ENCODE peak calls at places on chromosomes 11 and 22, in six cellular contexts. One of them, this sample, is unnamed.

GRCh38 chr22:38776086-38776485 is 17.9 kb downstream of the DNAL4 start:
- DNase-seq in body of pancreas: no peak
- DNase-seq in esophagus muscularis mucosa: no peak
- DNase-seq in uterus: no peak
- DNase-seq in NB4: no peak
- DNase-seq in right lobe of liver: no peak
- DNase-seq in this sample: no peak

GRCh38 chr11:44892843-44893242 is 57.8 kb downstream of the TP53I11 start:
- DNase-seq in body of pancreas: no peak
- DNase-seq in esophagus muscularis mucosa: no peak
- DNase-seq in uterus: no peak
- DNase-seq in NB4: no peak
- DNase-seq in right lobe of liver: no peak
- DNase-seq in this sample: no peak

GRCh38 chr11:8332196-8332595 is 68.5 kb upstream of the LMO1 start:
- DNase-seq in body of pancreas: no peak
- DNase-seq in esophagus muscularis mucosa: no peak
- DNase-seq in uterus: no peak
- DNase-seq in NB4: peak
- DNase-seq in right lobe of liver: no peak
- DNase-seq in this sample: no peak

GRCh38 chr11:95586681-95587080 is 202.9 kb downstream of the FAM76B start:
- DNase-seq in body of pancreas: no peak
- DNase-seq in esophagus muscularis mucosa: no peak
- DNase-seq in uterus: no peak
- DNase-seq in NB4: no peak
- DNase-seq in right lobe of liver: no peak
- DNase-seq in this sample: no peak

GRCh38 chr11:3609416-3610265 is 32.2 kb downstream of the ART5 start:
- DNase-seq in body of pancreas: no peak
- DNase-seq in esophagus muscularis mucosa: no peak
- DNase-seq in uterus: no peak
- DNase-seq in NB4: peak
- DNase-seq in right lobe of liver: no peak
- DNase-seq in this sample: peak

GRCh38 chr11:47586043-47586442 is 435 bp upstream of the FAM180B start:
- DNase-seq in body of pancreas: no peak
- DNase-seq in esophagus muscularis mucosa: no peak
- DNase-seq in uterus: no peak
- DNase-seq in NB4: no peak
- DNase-seq in right lobe of liver: no peak
- DNase-seq in this sample: no peak

GRCh38 chr11:87324817-87325489 is 287.2 kb downstream of the TMEM135 start:
- DNase-seq in body of pancreas: no peak
- DNase-seq in esophagus muscularis mucosa: no peak
- DNase-seq in uterus: no peak
- DNase-seq in NB4: no peak
- DNase-seq in right lobe of liver: no peak
- DNase-seq in this sample: no peak

GRCh38 chr11:30422828-30423648 is 100.1 kb downstream of the ARL14EP start:
- DNase-seq in body of pancreas: peak
- DNase-seq in esophagus muscularis mucosa: no peak
- DNase-seq in uterus: no peak
- DNase-seq in NB4: no peak
- DNase-seq in right lobe of liver: no peak
- DNase-seq in this sample: no peak

GRCh38 chr11:83831929-83832328 is 545.8 kb upstream of the CCDC90B start:
- DNase-seq in body of pancreas: no peak
- DNase-seq in esophagus muscularis mucosa: no peak
- DNase-seq in uterus: no peak
- DNase-seq in NB4: no peak
- DNase-seq in right lobe of liver: no peak
- DNase-seq in this sample: no peak

GRCh38 chr22:50091092-50091491 is 1.3 kb downstream of the MOV10L1 start:
- DNase-seq in body of pancreas: no peak
- DNase-seq in esophagus muscularis mucosa: no peak
- DNase-seq in uterus: no peak
- DNase-seq in NB4: no peak
- DNase-seq in right lobe of liver: no peak
- DNase-seq in this sample: no peak

GRCh38 chr11:68828155-68828931 is 13.4 kb downstream of the CPT1A start:
- DNase-seq in body of pancreas: peak
- DNase-seq in esophagus muscularis mucosa: no peak
- DNase-seq in uterus: no peak
- DNase-seq in NB4: peak
- DNase-seq in right lobe of liver: no peak
- DNase-seq in this sample: no peak

GRCh38 chr22:49023879-49024774 is 803.5 kb downstream of the BRD1 start:
- DNase-seq in body of pancreas: no peak
- DNase-seq in esophagus muscularis mucosa: no peak
- DNase-seq in uterus: no peak
- DNase-seq in NB4: no peak
- DNase-seq in right lobe of liver: no peak
- DNase-seq in this sample: no peak

GRCh38 chr11:111417011-111417765 is 38.1 kb upstream of the POU2AF1 start:
- DNase-seq in body of pancreas: no peak
- DNase-seq in esophagus muscularis mucosa: no peak
- DNase-seq in uterus: no peak
- DNase-seq in NB4: peak
- DNase-seq in right lobe of liver: no peak
- DNase-seq in this sample: no peak

GRCh38 chr11:78810489-78811090 is 235.9 kb upstream of the NARS2 start:
- DNase-seq in body of pancreas: no peak
- DNase-seq in esophagus muscularis mucosa: no peak
- DNase-seq in uterus: no peak
- DNase-seq in NB4: no peak
- DNase-seq in right lobe of liver: no peak
- DNase-seq in this sample: no peak

GRCh38 chr11:32071811-32072210 is 19.1 kb upstream of the RCN1 start:
- DNase-seq in body of pancreas: peak
- DNase-seq in esophagus muscularis mucosa: no peak
- DNase-seq in uterus: no peak
- DNase-seq in NB4: no peak
- DNase-seq in right lobe of liver: no peak
- DNase-seq in this sample: no peak

GRCh38 chr11:126467046-126467370 is 111.5 kb downstream of the ST3GAL4 start:
- DNase-seq in body of pancreas: no peak
- DNase-seq in esophagus muscularis mucosa: no peak
- DNase-seq in uterus: no peak
- DNase-seq in NB4: no peak
- DNase-seq in right lobe of liver: no peak
- DNase-seq in this sample: no peak

GRCh38 chr11:35084817-35085424 is 54.0 kb upstream of the CD44 start:
- DNase-seq in body of pancreas: no peak
- DNase-seq in esophagus muscularis mucosa: no peak
- DNase-seq in uterus: no peak
- DNase-seq in NB4: no peak
- DNase-seq in right lobe of liver: no peak
- DNase-seq in this sample: no peak
- TF ChIP-seq POLR2A in body of pancreas: no peak
- TF ChIP-seq POLR2A in esophagus muscularis mucosa: no peak
- TF ChIP-seq POLR2A in uterus: no peak
- TF ChIP-seq POLR2A in NB4: no peak
- TF ChIP-seq POLR2A in right lobe of liver: no peak
- TF ChIP-seq POLR2A in this sample: no peak

GRCh38 chr22:22671506-22671905 is 27.1 kb downstream of the GGTLC2 start:
- DNase-seq in body of pancreas: no peak
- DNase-seq in esophagus muscularis mucosa: no peak
- DNase-seq in uterus: no peak
- DNase-seq in NB4: no peak
- DNase-seq in right lobe of liver: no peak
- DNase-seq in this sample: no peak

GRCh38 chr22:22670076-22670795 is 25.8 kb downstream of the GGTLC2 start:
- DNase-seq in body of pancreas: no peak
- DNase-seq in esophagus muscularis mucosa: no peak
- DNase-seq in uterus: no peak
- DNase-seq in NB4: no peak
- DNase-seq in right lobe of liver: no peak
- DNase-seq in this sample: no peak

GRCh38 chr22:22666307-22667091 is 22.1 kb downstream of the GGTLC2 start:
- DNase-seq in body of pancreas: peak
- DNase-seq in esophagus muscularis mucosa: no peak
- DNase-seq in uterus: no peak
- DNase-seq in NB4: peak
- DNase-seq in right lobe of liver: peak
- DNase-seq in this sample: no peak

GRCh38 chr22:22669093-22669492 is 24.7 kb downstream of the GGTLC2 start:
- DNase-seq in body of pancreas: no peak
- DNase-seq in esophagus muscularis mucosa: no peak
- DNase-seq in uterus: no peak
- DNase-seq in NB4: no peak
- DNase-seq in right lobe of liver: no peak
- DNase-seq in this sample: no peak

DNA sequence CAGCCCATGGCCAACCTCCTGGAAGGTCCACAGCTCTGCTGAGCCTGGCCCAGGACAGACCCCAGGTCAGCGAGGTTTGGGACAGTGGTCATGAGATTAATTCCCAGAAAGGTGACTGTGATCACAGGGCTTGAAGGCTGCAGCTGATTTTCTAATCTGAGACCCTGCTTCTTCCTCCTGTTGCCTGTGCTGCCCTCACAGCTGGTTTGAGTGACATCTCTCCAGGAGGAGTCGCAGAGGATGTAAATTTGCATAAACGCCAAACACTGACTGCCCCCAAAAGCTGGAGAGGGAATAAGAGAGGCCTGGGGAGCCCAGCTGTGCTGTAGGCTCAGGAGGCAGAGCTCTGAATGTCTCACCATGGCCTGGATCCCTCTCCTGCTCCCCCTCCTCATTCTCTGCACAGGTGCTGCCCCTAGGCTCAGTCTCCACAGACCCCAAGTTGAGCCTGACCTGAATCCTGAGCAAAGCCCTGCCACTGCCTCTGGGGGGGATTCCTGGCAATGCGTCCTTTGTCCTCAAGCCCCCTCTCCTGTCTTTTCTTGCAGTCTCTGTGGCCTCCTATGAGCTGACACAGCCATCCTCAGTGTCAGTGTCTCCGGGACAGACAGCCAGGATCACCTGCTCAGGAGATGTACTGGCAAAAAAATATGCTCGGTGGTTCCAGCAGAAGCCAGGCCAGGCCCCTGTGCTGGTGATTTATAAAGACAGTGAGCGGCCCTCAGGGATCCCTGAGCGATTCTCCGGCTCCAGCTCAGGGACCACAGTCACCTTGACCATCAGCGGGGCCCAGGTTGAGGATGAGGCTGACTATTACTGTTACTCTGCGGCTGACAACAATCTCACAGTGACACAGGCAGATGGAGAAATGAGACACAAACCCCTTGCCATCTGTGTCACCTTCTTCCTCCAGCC is 23.8 kb downstream of the GGTLC2 start:
- DNase-seq in body of pancreas: no peak
- DNase-seq in esophagus muscularis mucosa: no peak
- DNase-seq in uterus: no peak
- DNase-seq in NB4: no peak
- DNase-seq in right lobe of liver: no peak
- DNase-seq in this sample: no peak
- TF ChIP-seq POLR2A in body of pancreas: no peak
- TF ChIP-seq POLR2A in esophagus muscularis mucosa: no peak
- TF ChIP-seq POLR2A in uterus: no peak
- TF ChIP-seq POLR2A in NB4: no peak
- TF ChIP-seq POLR2A in right lobe of liver: no peak
- TF ChIP-seq POLR2A in this sample: no peak

DNA sequence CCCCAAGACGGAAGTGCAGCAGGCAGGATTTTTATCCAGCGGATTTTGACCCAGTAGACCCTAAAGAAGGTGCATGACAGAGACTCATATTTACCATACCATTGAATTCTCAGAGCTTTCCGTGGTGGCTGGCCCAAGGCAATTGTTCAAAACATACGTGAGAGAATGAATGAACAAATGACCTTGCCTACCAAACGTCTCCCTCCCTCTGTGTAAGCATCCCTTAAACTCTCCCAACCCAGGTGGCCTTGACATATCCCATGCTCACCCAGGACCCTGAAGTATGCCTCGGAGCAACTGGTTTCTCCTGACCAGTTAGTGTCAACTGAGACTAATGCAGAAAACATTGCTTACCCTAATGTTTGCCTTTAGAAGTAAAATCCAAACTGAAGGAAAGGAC is 154.9 kb downstream of the TEAD1 start:
- DNase-seq in body of pancreas: no peak
- DNase-seq in esophagus muscularis mucosa: no peak
- DNase-seq in uterus: no peak
- DNase-seq in NB4: no peak
- DNase-seq in right lobe of liver: no peak
- DNase-seq in this sample: no peak
- TF ChIP-seq POLR2A in body of pancreas: no peak
- TF ChIP-seq POLR2A in esophagus muscularis mucosa: no peak
- TF ChIP-seq POLR2A in uterus: no peak
- TF ChIP-seq POLR2A in NB4: no peak
- TF ChIP-seq POLR2A in right lobe of liver: no peak
- TF ChIP-seq POLR2A in this sample: no peak

GRCh38 chr11:46381046-46381835 is at the start of gene MDK:
- DNase-seq in body of pancreas: peak
- DNase-seq in esophagus muscularis mucosa: no peak
- DNase-seq in uterus: peak
- DNase-seq in NB4: peak
- DNase-seq in right lobe of liver: no peak
- DNase-seq in this sample: no peak

GRCh38 chr11:46378296-46378695 is 3.2 kb upstream of the MDK start:
- DNase-seq in body of pancreas: no peak
- DNase-seq in esophagus muscularis mucosa: peak
- DNase-seq in uterus: no peak
- DNase-seq in NB4: no peak
- DNase-seq in right lobe of liver: no peak
- DNase-seq in this sample: no peak

GRCh38 chr11:46381836-46382643 is 571 bp downstream of the MDK start:
- DNase-seq in body of pancreas: no peak
- DNase-seq in esophagus muscularis mucosa: no peak
- DNase-seq in uterus: peak
- DNase-seq in NB4: peak
- DNase-seq in right lobe of liver: no peak
- DNase-seq in this sample: no peak

GRCh38 chr11:46378811-46379482 is 2.5 kb upstream of the MDK start:
- DNase-seq in body of pancreas: no peak
- DNase-seq in esophagus muscularis mucosa: peak
- DNase-seq in uterus: no peak
- DNase-seq in NB4: peak
- DNase-seq in right lobe of liver: no peak
- DNase-seq in this sample: no peak

DNA sequence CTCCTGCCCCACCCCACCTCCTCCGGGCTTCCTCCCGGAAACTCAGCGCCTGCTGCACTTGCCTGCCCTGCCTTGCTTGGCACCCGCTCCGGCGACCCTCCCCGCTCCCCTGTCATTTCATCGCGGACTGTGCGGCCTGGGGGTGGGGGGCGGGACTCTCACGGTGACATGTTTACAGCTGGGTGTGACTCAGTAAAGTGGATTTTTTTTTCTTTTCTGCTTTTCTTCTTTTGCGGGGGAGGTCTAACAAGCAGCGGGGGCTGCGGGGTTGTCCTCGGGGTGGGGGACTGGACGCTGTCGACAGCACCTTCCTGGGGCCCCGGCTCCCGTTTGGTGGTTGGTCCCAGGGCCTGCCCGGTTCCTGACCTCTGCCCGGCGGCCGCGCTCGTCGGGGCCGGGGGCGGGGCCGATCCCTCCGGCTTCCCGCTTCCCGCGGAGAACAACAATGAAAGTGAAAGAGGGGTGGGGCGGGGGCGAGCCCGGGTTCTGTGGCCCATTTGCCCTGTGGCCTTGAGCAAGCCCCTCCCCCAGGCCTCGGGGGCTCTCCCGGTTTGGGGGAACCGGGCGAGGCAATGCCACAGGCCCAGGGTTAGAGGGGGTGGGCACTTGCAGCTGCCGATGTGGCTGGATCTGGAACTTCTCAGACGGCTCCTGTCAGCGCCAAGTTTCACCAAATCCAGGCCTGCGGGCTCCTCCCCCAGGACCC is 976 bp upstream of the MDK start:
- DNase-seq in body of pancreas: peak
- DNase-seq in esophagus muscularis mucosa: peak
- DNase-seq in uterus: peak
- DNase-seq in NB4: peak
- DNase-seq in right lobe of liver: peak
- DNase-seq in this sample: peak
- TF ChIP-seq POLR2A in body of pancreas: no peak
- TF ChIP-seq POLR2A in esophagus muscularis mucosa: no peak
- TF ChIP-seq POLR2A in uterus: peak
- TF ChIP-seq POLR2A in NB4: no peak
- TF ChIP-seq POLR2A in right lobe of liver: no peak
- TF ChIP-seq POLR2A in this sample: no peak

This sample was measured in erythroblast.